ENCODE peak calls at places on chromosomes 3 and 15, in six cellular contexts. One of them, this sample, is unnamed.
A peak's percentile ranks its signal among the peaks of the same experiment; 100 is the strongest.

GRCh38 chr3:189602471-189602870 is 28.7 kb upstream of the TP63 start:
- DNase-seq in AG04450: no peak
- DNase-seq in activated T-helper 1 cell treated with Interleukin-2 at 50 U/mL for 16 hours: no peak
- DNase-seq in neural crest cell: no peak
- DNase-seq in vagina: no peak
- DNase-seq in HT-29: no peak
- DNase-seq in this sample: no peak

GRCh38 chr3:111069974-111070751 is 1.5 kb upstream of the NECTIN3 start:
- DNase-seq in activated T-helper 1 cell treated with Interleukin-2 at 50 U/mL for 16 hours: no peak
- DNase-seq in AG04450: no peak
- DNase-seq in neural crest cell: no peak
- DNase-seq in HT-29: no peak
- DNase-seq in vagina: no peak
- DNase-seq in this sample: peak; percentile 70

GRCh38 chr3:104598848-104599501 is 767.7 kb upstream of the ALCAM start:
- DNase-seq in neural crest cell: no peak
- DNase-seq in HT-29: no peak
- DNase-seq in AG04450: no peak
- DNase-seq in activated T-helper 1 cell treated with Interleukin-2 at 50 U/mL for 16 hours: no peak
- DNase-seq in vagina: no peak
- DNase-seq in this sample: no peak

GRCh38 chr3:62875103-62876002 is at the start of gene CADPS:
- DNase-seq in HT-29: no peak
- DNase-seq in neural crest cell: peak; percentile 12
- DNase-seq in activated T-helper 1 cell treated with Interleukin-2 at 50 U/mL for 16 hours: no peak
- DNase-seq in AG04450: no peak
- DNase-seq in vagina: no peak
- DNase-seq in this sample: peak; percentile 89

GRCh38 chr3:46913644-46914043 is 36.1 kb downstream of the PTH1R start:
- DNase-seq in neural crest cell: no peak
- DNase-seq in vagina: no peak
- DNase-seq in activated T-helper 1 cell treated with Interleukin-2 at 50 U/mL for 16 hours: no peak
- DNase-seq in HT-29: peak; percentile 66
- DNase-seq in AG04450: no peak
- DNase-seq in this sample: no peak

GRCh38 chr3:125186261-125186770 is 26.2 kb downstream of the SLC12A8 start:
- DNase-seq in neural crest cell: no peak
- DNase-seq in HT-29: no peak
- DNase-seq in activated T-helper 1 cell treated with Interleukin-2 at 50 U/mL for 16 hours: no peak
- DNase-seq in AG04450: no peak
- DNase-seq in vagina: no peak
- DNase-seq in this sample: no peak

GRCh38 chr3:157647820-157648219 is 144.6 kb upstream of the VEPH1 start:
- DNase-seq in activated T-helper 1 cell treated with Interleukin-2 at 50 U/mL for 16 hours: no peak
- DNase-seq in vagina: no peak
- DNase-seq in HT-29: no peak
- DNase-seq in AG04450: no peak
- DNase-seq in neural crest cell: no peak
- DNase-seq in this sample: no peak

GRCh38 chr3:45960289-45960688 is 17.0 kb downstream of the CXCR6 start:
- DNase-seq in activated T-helper 1 cell treated with Interleukin-2 at 50 U/mL for 16 hours: no peak
- DNase-seq in vagina: no peak
- DNase-seq in AG04450: no peak
- DNase-seq in neural crest cell: no peak
- DNase-seq in HT-29: no peak
- DNase-seq in this sample: no peak

GRCh38 chr15:101063212-101063611 is 144.1 kb downstream of the LRRK1 start:
- DNase-seq in HT-29: no peak
- DNase-seq in vagina: no peak
- DNase-seq in AG04450: no peak
- DNase-seq in neural crest cell: no peak
- DNase-seq in activated T-helper 1 cell treated with Interleukin-2 at 50 U/mL for 16 hours: no peak
- DNase-seq in this sample: no peak

GRCh38 chr3:27720899-27721716 is 1.0 kb downstream of the EOMES start:
- DNase-seq in vagina: no peak
- DNase-seq in neural crest cell: no peak
- DNase-seq in AG04450: no peak
- DNase-seq in activated T-helper 1 cell treated with Interleukin-2 at 50 U/mL for 16 hours: no peak
- DNase-seq in HT-29: no peak
- DNase-seq in this sample: peak; percentile 76

GRCh38 chr15:60374209-60374608 is 23.6 kb downstream of the ANXA2 start:
- DNase-seq in AG04450: no peak
- DNase-seq in HT-29: no peak
- DNase-seq in activated T-helper 1 cell treated with Interleukin-2 at 50 U/mL for 16 hours: no peak
- DNase-seq in vagina: no peak
- DNase-seq in neural crest cell: no peak
- DNase-seq in this sample: no peak

GRCh38 chr3:156626104-156626503 is 48.3 kb upstream of the TIPARP start:
- DNase-seq in activated T-helper 1 cell treated with Interleukin-2 at 50 U/mL for 16 hours: no peak
- DNase-seq in HT-29: peak; percentile 38
- DNase-seq in neural crest cell: no peak
- DNase-seq in AG04450: no peak
- DNase-seq in vagina: no peak
- DNase-seq in this sample: no peak

GRCh38 chr15:48190932-48191573 is 412 bp upstream of the CTXN2 start:
- DNase-seq in activated T-helper 1 cell treated with Interleukin-2 at 50 U/mL for 16 hours: no peak
- DNase-seq in vagina: no peak
- DNase-seq in neural crest cell: peak; percentile 90
- DNase-seq in HT-29: peak; percentile 68
- DNase-seq in AG04450: peak; percentile 24
- DNase-seq in this sample: peak; percentile 73

GRCh38 chr15:83210619-83211018 is 3.0 kb upstream of the HDGFL3 start:
- DNase-seq in HT-29: peak; percentile 46
- DNase-seq in neural crest cell: no peak
- DNase-seq in activated T-helper 1 cell treated with Interleukin-2 at 50 U/mL for 16 hours: no peak
- DNase-seq in AG04450: no peak
- DNase-seq in vagina: no peak
- DNase-seq in this sample: no peak

GRCh38 chr3:190566043-190566933 is 52.4 kb downstream of the IL1RAP start:
- DNase-seq in vagina: no peak
- DNase-seq in neural crest cell: no peak
- DNase-seq in HT-29: peak; percentile 95
- DNase-seq in AG04450: peak; percentile 98
- DNase-seq in activated T-helper 1 cell treated with Interleukin-2 at 50 U/mL for 16 hours: no peak
- DNase-seq in this sample: no peak

GRCh38 chr3:148460686-148461085 is 237.0 kb upstream of the AGTR1 start:
- DNase-seq in HT-29: no peak
- DNase-seq in neural crest cell: no peak
- DNase-seq in AG04450: no peak
- DNase-seq in activated T-helper 1 cell treated with Interleukin-2 at 50 U/mL for 16 hours: no peak
- DNase-seq in vagina: no peak
- DNase-seq in this sample: no peak

GRCh38 chr3:172709776-172710708 is 825 bp downstream of the NCEH1 start:
- DNase-seq in activated T-helper 1 cell treated with Interleukin-2 at 50 U/mL for 16 hours: no peak
- DNase-seq in neural crest cell: no peak
- DNase-seq in HT-29: peak; percentile 58
- DNase-seq in AG04450: no peak
- DNase-seq in vagina: no peak
- DNase-seq in this sample: no peak

GRCh38 chr3:187261541-187261969 is 30.0 kb downstream of the MASP1 start:
- DNase-seq in HT-29: no peak
- DNase-seq in activated T-helper 1 cell treated with Interleukin-2 at 50 U/mL for 16 hours: no peak
- DNase-seq in AG04450: peak; percentile 54
- DNase-seq in neural crest cell: no peak
- DNase-seq in vagina: no peak
- DNase-seq in this sample: no peak

GRCh38 chr3:63296249-63296648 is 18.1 kb downstream of the SYNPR start:
- DNase-seq in HT-29: no peak
- DNase-seq in neural crest cell: no peak
- DNase-seq in vagina: no peak
- DNase-seq in activated T-helper 1 cell treated with Interleukin-2 at 50 U/mL for 16 hours: no peak
- DNase-seq in AG04450: no peak
- DNase-seq in this sample: no peak

GRCh38 chr3:117666827-117667226 is 957.2 kb downstream of the TUSC7 start:
- DNase-seq in activated T-helper 1 cell treated with Interleukin-2 at 50 U/mL for 16 hours: no peak
- DNase-seq in neural crest cell: no peak
- DNase-seq in HT-29: no peak
- DNase-seq in vagina: no peak
- DNase-seq in AG04450: no peak
- DNase-seq in this sample: no peak

GRCh38 chr15:81752149-81752942 is 293.5 kb downstream of the MEX3B start:
- DNase-seq in HT-29: peak; percentile 19
- DNase-seq in vagina: no peak
- DNase-seq in AG04450: no peak
- DNase-seq in neural crest cell: no peak
- DNase-seq in activated T-helper 1 cell treated with Interleukin-2 at 50 U/mL for 16 hours: no peak
- DNase-seq in this sample: peak; percentile 83

GRCh38 chr15:40251455-40252140 is 12.7 kb downstream of the PAK6 start:
- DNase-seq in activated T-helper 1 cell treated with Interleukin-2 at 50 U/mL for 16 hours: no peak
- DNase-seq in vagina: no peak
- DNase-seq in neural crest cell: no peak
- DNase-seq in AG04450: no peak
- DNase-seq in HT-29: no peak
- DNase-seq in this sample: no peak

GRCh38 chr15:42879390-42879912 is 41.1 kb downstream of the TTBK2 start:
- DNase-seq in vagina: no peak
- DNase-seq in HT-29: no peak
- DNase-seq in activated T-helper 1 cell treated with Interleukin-2 at 50 U/mL for 16 hours: no peak
- DNase-seq in neural crest cell: no peak
- DNase-seq in AG04450: no peak
- DNase-seq in this sample: no peak

GRCh38 chr15:52879862-52880261 is 89.7 kb upstream of the ONECUT1 start:
- DNase-seq in vagina: no peak
- DNase-seq in HT-29: no peak
- DNase-seq in AG04450: no peak
- DNase-seq in neural crest cell: no peak
- DNase-seq in activated T-helper 1 cell treated with Interleukin-2 at 50 U/mL for 16 hours: no peak
- DNase-seq in this sample: no peak

GRCh38 chr3:178367817-178368617 is 168.2 kb upstream of the KCNMB2 start:
- DNase-seq in vagina: no peak
- DNase-seq in neural crest cell: no peak
- DNase-seq in HT-29: no peak
- DNase-seq in activated T-helper 1 cell treated with Interleukin-2 at 50 U/mL for 16 hours: no peak
- DNase-seq in AG04450: no peak
- DNase-seq in this sample: no peak

GRCh38 chr3:153159771-153160397 is 2.1 kb upstream of the RAP2B start:
- DNase-seq in vagina: no peak
- DNase-seq in AG04450: no peak
- DNase-seq in activated T-helper 1 cell treated with Interleukin-2 at 50 U/mL for 16 hours: no peak
- DNase-seq in neural crest cell: no peak
- DNase-seq in HT-29: no peak
- DNase-seq in this sample: no peak

GRCh38 chr15:77630956-77631789 is 1.5 kb downstream of the LINGO1 start:
- DNase-seq in activated T-helper 1 cell treated with Interleukin-2 at 50 U/mL for 16 hours: no peak
- DNase-seq in neural crest cell: peak; percentile 31
- DNase-seq in AG04450: no peak
- DNase-seq in HT-29: peak; percentile 46
- DNase-seq in vagina: no peak
- DNase-seq in this sample: peak; percentile 80